ENCODE peak calls at places on chromosomes 16 and 17, in nine cellular contexts. F is testis; S is CD8-positive, alpha-beta T cell; H is K562; C is adrenal gland; Q is thyroid gland; A is OCI-LY7; Z is spleen; N is PC-9. E is an unnamed sample.

GRCh38 chr17:56203430-56203829 is 50.2 kb downstream of the ANKFN1 start:
- DNase-seq in F (no peak), S (no peak), H (peak; percentile 53), C (no peak), Q (no peak), A (peak; percentile 67), Z (no peak), N (no peak), E (no peak)

GRCh38 chr17:37082985-37083384 is 134.2 kb downstream of the AATF start:
- DNase-seq in F (no peak), S (no peak), H (no peak), C (no peak), Q (no peak), A (no peak), Z (no peak), N (no peak), E (no peak)

GRCh38 chr17:80991645-80992076 is at the start of gene CHMP6:
- DNase-seq in F (peak; percentile 76), S (peak; percentile 64), H (peak; percentile 86), C (peak; percentile 80), Q (peak; percentile 70), A (peak; percentile 75), Z (peak; percentile 94), N (peak; percentile 71), E (no peak)

GRCh38 chr17:33667052-33667509 is 374.0 kb upstream of the ASIC2 start:
- DNase-seq in F (no peak), S (peak; percentile 36), H (peak; percentile 7), C (no peak), Q (no peak), A (no peak), Z (no peak), N (no peak), E (no peak)

GRCh38 chr16:75377971-75378386 is 55.3 kb downstream of the CFDP1 start:
- DNase-seq in F (no peak), S (no peak), H (no peak), C (no peak), Q (no peak), A (no peak), Z (no peak), N (peak; percentile 49), E (no peak)

GRCh38 chr17:68705331-68706166 is 104.4 kb upstream of the FAM20A start:
- DNase-seq in F (no peak), S (no peak), H (no peak), C (no peak), Q (no peak), A (no peak), Z (no peak), N (no peak), E (no peak)

GRCh38 chr16:31043352-31043751 is 10.0 kb downstream of the STX4 start:
- DNase-seq in F (no peak), S (no peak), H (no peak), C (no peak), Q (no peak), A (no peak), Z (no peak), N (no peak), E (no peak)

GRCh38 chr16:50858877-50859627 is 117.2 kb downstream of the CYLD start:
- DNase-seq in F (no peak), S (no peak), H (no peak), C (no peak), Q (no peak), A (no peak), Z (no peak), N (no peak), E (no peak)

GRCh38 chr17:52515927-52516326 is 357.4 kb upstream of the CA10 start:
- DNase-seq in F (no peak), S (no peak), H (no peak), C (no peak), Q (no peak), A (no peak), Z (no peak), N (no peak), E (no peak)

GRCh38 chr17:65121916-65122821 is 15.0 kb upstream of the RGS9 start:
- DNase-seq in F (no peak), S (no peak), H (no peak), C (no peak), Q (no peak), A (peak; percentile 75), Z (no peak), N (no peak), E (no peak)
- H3K4me3 ChIP-seq in F (peak overlapping the region; percentile 87), S (peak overlapping the region; percentile 40), H (peak overlapping the region; percentile 66), C (no peak overlapping the region), Q (no peak overlapping the region), A (peak overlapping the region; percentile 71), Z (peak overlapping the region; percentile 60), N (peak overlapping the region; percentile 68), E (peak overlapping the region; percentile 72)

GRCh38 chr16:59067207-59067606 is 333.1 kb upstream of the GOT2 start:
- DNase-seq in F (no peak), S (no peak), H (no peak), C (peak; percentile 59), Q (no peak), A (peak; percentile 85), Z (no peak), N (no peak), E (no peak)
- H3K27ac ChIP-seq in F (no peak overlapping the region), S (no peak overlapping the region), H (no peak overlapping the region), C (no peak overlapping the region), Q (no peak overlapping the region), A (peak overlapping the region; percentile 66), Z (peak overlapping the region; percentile 77), N (no peak overlapping the region), E (no peak overlapping the region)

GRCh38 chr16:73050115-73051099 is 2.5 kb upstream of the ZFHX3 start:
- DNase-seq in F (no peak), S (no peak), H (no peak), C (no peak), Q (peak; percentile 72), A (no peak), Z (no peak), N (no peak), E (no peak)
- H3K4me1 ChIP-seq in F (peaks cover 14% of the 10 kb centered on the region), S (no peaks in the 10 kb centered on the region), H (no peaks in the 10 kb centered on the region), C (peaks cover 67% of the 10 kb centered on the region), Q (peaks cover 71% of the 10 kb centered on the region), A (peaks cover 20% of the 10 kb centered on the region), Z (peaks cover 28% of the 10 kb centered on the region), N (peaks cover 68% of the 10 kb centered on the region), E (no peaks in the 10 kb centered on the region)

GRCh38 chr16:3702082-3702481 is 15.2 kb downstream of the TRAP1 start:
- DNase-seq in F (no peak), S (no peak), H (no peak), C (no peak), Q (no peak), A (no peak), Z (no peak), N (no peak), E (no peak)
- H3K4me3 ChIP-seq in F (no peak overlapping the region), S (no peak overlapping the region), H (no peak overlapping the region), C (no peak overlapping the region), Q (no peak overlapping the region), A (no peak overlapping the region), Z (no peak overlapping the region), N (no peak overlapping the region), E (no peak overlapping the region)

GRCh38 chr16:54930034-54930938 is at the start of gene IRX5:
- DNase-seq in F (peak; percentile 80), S (no peak), H (peak; percentile 94), C (peak; percentile 84), Q (peak; percentile 67), A (peak; percentile 89), Z (peak; percentile 86), N (peak; percentile 56), E (peak; percentile 81)

GRCh38 chr16:54928421-54929089 is 2.1 kb upstream of the IRX5 start:
- DNase-seq in F (peak; percentile 62), S (no peak), H (peak; percentile 72), C (peak; percentile 81), Q (peak; percentile 43), A (peak; percentile 85), Z (peak; percentile 89), N (no peak), E (no peak)

GRCh38 chr16:54931041-54931756 is 534 bp downstream of the IRX5 start:
- DNase-seq in F (no peak), S (no peak), H (peak; percentile 51), C (no peak), Q (no peak), A (no peak), Z (no peak), N (no peak), E (no peak)

GRCh38 chr16:54928016-54928356 is 2.7 kb upstream of the IRX5 start:
- DNase-seq in F (no peak), S (no peak), H (peak; percentile 43), C (no peak), Q (no peak), A (peak; percentile 54), Z (no peak), N (no peak), E (no peak)

DNA sequence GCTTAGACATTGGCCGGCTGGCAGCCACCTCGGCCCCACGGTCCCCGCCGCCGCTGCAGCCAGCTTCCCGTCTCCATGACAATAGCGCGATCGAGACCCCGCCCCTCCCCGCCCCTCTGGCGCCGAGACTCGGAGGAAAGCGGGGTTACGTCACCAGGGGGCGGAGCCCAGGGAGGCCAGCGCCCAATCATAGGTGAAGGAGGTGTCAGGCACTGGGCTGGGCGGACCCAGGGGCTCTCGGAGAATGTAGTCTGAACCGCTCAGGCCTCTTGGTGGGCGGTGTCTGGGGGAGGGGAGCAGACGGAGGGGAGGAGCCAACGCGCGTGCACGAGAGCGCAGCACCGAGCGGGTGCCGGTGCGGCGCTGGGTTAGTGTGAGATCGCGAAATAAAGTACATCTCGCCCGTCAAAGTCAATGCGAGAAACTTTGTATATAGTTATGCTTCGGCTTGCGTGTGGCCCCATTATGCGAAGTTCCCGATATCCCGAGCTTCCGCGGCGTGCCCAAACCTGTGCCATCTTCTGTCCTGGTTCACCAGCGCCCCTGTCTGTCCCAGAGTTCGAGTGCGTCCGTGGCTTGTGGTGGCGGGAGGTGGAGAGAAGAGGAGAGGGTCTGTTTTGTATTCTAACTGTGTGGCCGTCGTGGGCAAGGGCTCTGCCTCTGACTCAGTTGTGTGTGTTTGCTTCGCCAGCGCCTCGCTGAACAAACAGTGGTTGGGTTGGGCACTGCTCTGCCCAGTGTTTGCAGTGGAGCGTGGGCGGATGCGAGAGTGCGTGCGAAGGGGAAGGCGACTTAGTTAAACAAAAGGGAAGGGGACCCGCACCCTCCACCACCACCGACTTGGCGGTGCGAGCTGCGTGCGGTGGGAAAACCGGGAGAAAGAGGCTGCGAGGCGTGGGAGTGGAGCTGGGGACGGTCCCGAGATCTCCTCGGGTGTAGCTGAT is 1.3 kb upstream of the IRX5 start:
- DNase-seq in F (peak; percentile 100), S (peak; percentile 93), H (peak; percentile 99), C (peak; percentile 99), Q (peak; percentile 96), A (peak; percentile 99), Z (peak; percentile 97), N (peak; percentile 89), E (peak; percentile 99)
- H3K27ac ChIP-seq in F (peak overlapping the region; percentile 85), S (no peak overlapping the region), H (peak overlapping the region; percentile 96), C (no peak overlapping the region), Q (peak overlapping the region; percentile 43), A (peak overlapping the region; percentile 80), Z (peak overlapping the region; percentile 64), N (no peak overlapping the region), E (peak overlapping the region; percentile 80)